ENCODE peak calls at places on chromosomes 12 and 14, in nine cellular contexts. K is tibial nerve, U is GM12878, S is A549, T is esophagus muscularis mucosa, L is SK-N-SH, H is transverse colon, Q is H1, W is stomach. E is an unnamed sample.

GRCh38 chr14:67963960-67964359 is 144.4 kb downstream of the RAD51B start:
- DNase-seq in K (no peak), U (no peak), S (no peak), T (no peak), L (no peak), H (no peak), Q (no peak), W (no peak), E (no peak)

GRCh38 chr14:31950760-31951637 is 126.1 kb upstream of the ARHGAP5 start:
- DNase-seq in K (peak; percentile 22), U (no peak), S (peak; percentile 89), T (no peak), L (peak; percentile 47), H (peak; percentile 83), Q (no peak), W (peak; percentile 64), E (peak; percentile 67)

GRCh38 chr12:3490848-3491382 is at the start of gene PRMT8:
- DNase-seq in K (no peak), U (no peak), S (no peak), T (no peak), L (peak; percentile 83), H (no peak), Q (no peak), W (no peak), E (no peak)

GRCh38 chr14:44798386-44799242 is 163.1 kb downstream of the KLHL28 start:
- DNase-seq in K (no peak), U (no peak), S (no peak), T (no peak), L (peak; percentile 0), H (no peak), Q (no peak), W (no peak), E (no peak)

GRCh38 chr12:57072661-57073060 is 5.9 kb downstream of the NEMP1 start:
- DNase-seq in K (no peak), U (no peak), S (no peak), T (no peak), L (no peak), H (no peak), Q (no peak), W (no peak), E (no peak)

GRCh38 chr12:102023343-102023930 is 38.4 kb downstream of the WASHC3 start:
- DNase-seq in K (no peak), U (no peak), S (no peak), T (no peak), L (no peak), H (no peak), Q (no peak), W (no peak), E (no peak)

GRCh38 chr14:75877292-75877691 is 104.5 kb downstream of the TGFB3 start:
- DNase-seq in K (no peak), U (no peak), S (no peak), T (no peak), L (no peak), H (no peak), Q (no peak), W (no peak), E (no peak)

GRCh38 chr12:203462-204260 is 10.3 kb downstream of the SLC6A12 start:
- DNase-seq in K (no peak), U (no peak), S (peak; percentile 26), T (no peak), L (peak; percentile 93), H (no peak), Q (no peak), W (no peak), E (peak; percentile 55)

GRCh38 chr14:55731247-55731872 is 151.4 kb downstream of the KTN1 start:
- DNase-seq in K (no peak), U (no peak), S (no peak), T (no peak), L (no peak), H (no peak), Q (no peak), W (no peak), E (no peak)

GRCh38 chr12:21065845-21066244 is 65.1 kb upstream of the SLCO1B1 start:
- DNase-seq in K (no peak), U (no peak), S (peak; percentile 53), T (no peak), L (no peak), H (no peak), Q (no peak), W (no peak), E (no peak)

GRCh38 chr14:105480165-105480564 is 5.5 kb downstream of the CRIP2 start:
- DNase-seq in K (no peak), U (no peak), S (no peak), T (no peak), L (no peak), H (no peak), Q (no peak), W (no peak), E (no peak)

GRCh38 chr12:110001596-110001995 is 2.4 kb downstream of the ANKRD13A start:
- DNase-seq in K (no peak), U (no peak), S (no peak), T (no peak), L (no peak), H (no peak), Q (no peak), W (no peak), E (no peak)
- TF ChIP-seq EP300 in K (no peak), U (no peak), S (no peak), T (no peak), L (peak; percentile 81), H (no peak), Q (no peak), W (no peak), E (no peak)

GRCh38 chr12:76074701-76075336 is 9.7 kb downstream of the NAP1L1 start:
- DNase-seq in K (no peak), U (no peak), S (no peak), T (no peak), L (no peak), H (no peak), Q (no peak), W (no peak), E (no peak)
- H3K27ac ChIP-seq in K (no peak overlapping the region), U (no peak overlapping the region), S (no peak overlapping the region), T (no peak overlapping the region), L (no peak overlapping the region), H (no peak overlapping the region), Q (no peak overlapping the region), W (no peak overlapping the region), E (no peak overlapping the region)

GRCh38 chr14:25108959-25109358 is 59.0 kb upstream of the STXBP6 start:
- DNase-seq in K (no peak), U (no peak), S (no peak), T (no peak), L (no peak), H (peak; percentile 73), Q (no peak), W (peak; percentile 65), E (no peak)

GRCh38 chr14:25110101-25110500 is 60.2 kb upstream of the STXBP6 start:
- DNase-seq in K (no peak), U (no peak), S (no peak), T (no peak), L (no peak), H (no peak), Q (no peak), W (no peak), E (no peak)

GRCh38 chr14:25116607-25117006 is 66.7 kb upstream of the STXBP6 start:
- DNase-seq in K (no peak), U (no peak), S (no peak), T (no peak), L (no peak), H (no peak), Q (no peak), W (no peak), E (no peak)

GRCh38 chr14:25113394-25113793 is 63.4 kb upstream of the STXBP6 start:
- DNase-seq in K (no peak), U (no peak), S (no peak), T (no peak), L (no peak), H (no peak), Q (no peak), W (peak; percentile 36), E (no peak)

GRCh38 chr14:25111061-25111601 is 61.2 kb upstream of the STXBP6 start:
- DNase-seq in K (no peak), U (no peak), S (peak; percentile 38), T (no peak), L (no peak), H (no peak), Q (no peak), W (peak; percentile 49), E (no peak)
- TF ChIP-seq CTCF in K (no peak), U (no peak), S (no peak), T (no peak), L (no peak), H (no peak), Q (no peak), W (no peak), E (no peak)

DNA sequence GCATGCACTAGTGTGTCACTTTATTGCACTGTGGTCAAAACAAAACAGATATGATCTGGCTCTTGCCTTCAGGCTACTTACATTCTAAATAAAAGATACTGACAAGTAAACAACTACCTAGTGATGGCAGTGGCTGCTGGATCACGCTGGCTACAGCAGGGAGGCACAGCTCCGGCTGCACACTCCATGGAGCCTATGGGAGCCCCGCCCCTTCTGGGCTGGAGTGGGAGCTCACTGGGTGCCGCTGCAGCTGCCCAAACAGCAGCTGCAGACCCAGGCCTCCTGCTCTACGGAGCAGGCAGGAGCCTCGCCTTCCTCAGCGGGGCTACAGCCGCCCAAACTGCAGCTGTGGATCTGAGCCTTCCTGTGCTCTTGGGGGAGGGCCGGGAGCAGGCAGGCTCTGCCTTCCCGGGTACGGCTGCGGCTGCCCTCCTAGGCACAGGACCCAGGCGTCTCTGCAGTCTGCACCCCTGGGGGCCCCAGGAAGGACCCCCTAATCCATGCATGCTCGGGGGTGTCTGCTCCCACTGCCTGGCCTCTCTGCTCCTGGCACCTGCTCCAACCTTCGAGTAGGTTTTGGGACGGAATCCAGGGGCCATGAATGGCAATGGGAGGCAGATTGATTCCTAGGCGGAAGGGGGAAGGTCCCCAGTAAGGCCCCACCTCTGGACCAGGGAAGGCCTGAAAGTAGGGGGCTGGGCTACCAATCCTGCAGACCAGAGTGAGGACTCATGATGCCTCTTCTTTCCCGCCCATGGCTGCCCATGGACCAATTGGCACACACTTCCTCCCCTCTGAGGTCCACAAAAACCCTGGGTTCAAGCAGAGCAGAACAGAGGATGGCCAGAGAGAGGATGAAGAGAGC is 253.1 kb downstream of the ANO6 start:
- DNase-seq in K (no peak), U (no peak), S (no peak), T (no peak), L (no peak), H (no peak), Q (no peak), W (no peak), E (no peak)
- TF ChIP-seq EP300 in K (no peak), U (no peak), S (no peak), T (no peak), L (no peak), H (no peak), Q (no peak), W (no peak), E (no peak)

DNA sequence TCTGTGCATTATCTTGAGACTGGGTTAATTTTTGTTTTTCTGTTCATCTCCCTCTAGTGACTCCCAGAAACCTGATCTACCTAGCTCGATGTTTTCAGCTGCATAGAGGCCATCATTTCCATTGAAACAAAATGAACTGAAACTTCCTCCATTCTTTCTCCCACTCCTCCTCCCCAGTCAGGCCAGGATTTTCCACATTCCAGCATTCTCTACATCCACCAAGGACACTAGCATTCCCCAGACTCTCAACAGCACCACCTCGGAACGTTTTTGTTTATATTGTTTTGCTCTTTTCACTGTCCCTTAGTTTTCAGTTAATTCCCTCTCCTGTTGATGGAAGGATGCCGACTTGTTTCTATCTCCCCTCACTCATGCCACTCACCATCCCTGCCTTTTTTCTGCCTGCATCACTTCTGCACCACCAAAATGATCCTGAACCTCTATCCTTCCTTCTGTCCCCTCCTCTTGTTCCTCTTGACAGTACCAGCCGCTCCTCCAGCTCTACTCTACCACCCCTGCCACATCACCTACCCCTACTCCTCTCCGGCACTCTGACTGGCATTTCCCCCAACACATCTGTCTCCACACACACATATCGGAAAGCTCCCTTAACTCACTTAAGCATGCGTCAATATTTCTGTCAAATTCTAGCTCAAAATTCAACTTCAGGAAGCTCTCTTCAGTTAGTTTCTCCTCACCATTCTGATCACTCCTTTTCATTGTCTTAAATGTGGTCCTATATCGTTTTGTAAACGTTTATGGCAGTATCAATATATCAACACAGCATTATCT is 13.2 kb downstream of the OR6S1 start:
- DNase-seq in K (no peak), U (no peak), S (no peak), T (no peak), L (no peak), H (no peak), Q (no peak), W (no peak), E (no peak)
- H3K27ac ChIP-seq in K (peak overlapping the region; percentile 52), U (no peak overlapping the region), S (peak overlapping the region; percentile 1), T (no peak overlapping the region), L (no peak overlapping the region), H (no peak overlapping the region), Q (no peak overlapping the region), W (no peak overlapping the region), E (no peak overlapping the region)